ENCODE peak calls at places on chromosomes 6 and 20, in nine cellular contexts. One of them, this sample, is unnamed.

GRCh38 chr6:71383891-71384489 is 95.4 kb downstream of the OGFRL1 start:
- DNase-seq in AG04450: no peak
- DNase-seq in effector memory CD4-positive, alpha-beta T cell: no peak
- DNase-seq in CD8-positive, alpha-beta memory T cell: no peak
- DNase-seq in foreskin fibroblast: peak; percentile 74
- DNase-seq in skeletal muscle cell: no peak
- DNase-seq in fibroblast of mammary gland: peak; percentile 70
- DNase-seq in HFF-Myc: no peak
- DNase-seq in GM23248: peak; percentile 67
- DNase-seq in this sample: peak; percentile 64

GRCh38 chr6:150641398-150642139 is 41.9 kb downstream of the PLEKHG1 start:
- DNase-seq in effector memory CD4-positive, alpha-beta T cell: no peak
- DNase-seq in HFF-Myc: no peak
- DNase-seq in CD8-positive, alpha-beta memory T cell: no peak
- DNase-seq in GM23248: peak; percentile 8
- DNase-seq in AG04450: no peak
- DNase-seq in foreskin fibroblast: peak; percentile 7
- DNase-seq in skeletal muscle cell: no peak
- DNase-seq in fibroblast of mammary gland: no peak
- DNase-seq in this sample: peak; percentile 9

GRCh38 chr20:8855315-8855714 is 213.6 kb upstream of the PLCB4 start:
- DNase-seq in foreskin fibroblast: peak; percentile 75
- DNase-seq in HFF-Myc: no peak
- DNase-seq in skeletal muscle cell: peak; percentile 51
- DNase-seq in fibroblast of mammary gland: peak; percentile 70
- DNase-seq in effector memory CD4-positive, alpha-beta T cell: no peak
- DNase-seq in CD8-positive, alpha-beta memory T cell: no peak
- DNase-seq in AG04450: no peak
- DNase-seq in GM23248: peak; percentile 72
- DNase-seq in this sample: peak; percentile 83

GRCh38 chr6:44593539-44593944 is 206.0 kb downstream of the CDC5L start:
- DNase-seq in HFF-Myc: peak; percentile 42
- DNase-seq in GM23248: peak; percentile 74
- DNase-seq in skeletal muscle cell: peak; percentile 36
- DNase-seq in effector memory CD4-positive, alpha-beta T cell: no peak
- DNase-seq in fibroblast of mammary gland: peak; percentile 75
- DNase-seq in CD8-positive, alpha-beta memory T cell: peak; percentile 20
- DNase-seq in AG04450: peak; percentile 26
- DNase-seq in foreskin fibroblast: peak; percentile 72
- DNase-seq in this sample: peak; percentile 73

GRCh38 chr20:20699917-20700316 is 12.5 kb downstream of the RALGAPA2 start:
- DNase-seq in HFF-Myc: no peak
- DNase-seq in fibroblast of mammary gland: no peak
- DNase-seq in CD8-positive, alpha-beta memory T cell: no peak
- DNase-seq in AG04450: no peak
- DNase-seq in effector memory CD4-positive, alpha-beta T cell: no peak
- DNase-seq in GM23248: no peak
- DNase-seq in skeletal muscle cell: no peak
- DNase-seq in foreskin fibroblast: no peak
- DNase-seq in this sample: no peak

GRCh38 chr6:10033223-10033829 is 381.5 kb downstream of the TFAP2A start:
- DNase-seq in effector memory CD4-positive, alpha-beta T cell: no peak
- DNase-seq in CD8-positive, alpha-beta memory T cell: no peak
- DNase-seq in skeletal muscle cell: no peak
- DNase-seq in AG04450: no peak
- DNase-seq in HFF-Myc: peak; percentile 5
- DNase-seq in foreskin fibroblast: peak; percentile 46
- DNase-seq in fibroblast of mammary gland: no peak
- DNase-seq in GM23248: peak; percentile 26
- DNase-seq in this sample: peak; percentile 1

GRCh38 chr20:2741463-2741862 is 48.9 kb downstream of the EBF4 start:
- DNase-seq in CD8-positive, alpha-beta memory T cell: peak; percentile 68
- DNase-seq in effector memory CD4-positive, alpha-beta T cell: no peak
- DNase-seq in skeletal muscle cell: no peak
- DNase-seq in GM23248: no peak
- DNase-seq in AG04450: no peak
- DNase-seq in fibroblast of mammary gland: no peak
- DNase-seq in foreskin fibroblast: no peak
- DNase-seq in HFF-Myc: no peak
- DNase-seq in this sample: no peak

GRCh38 chr6:44133003-44133931 is 5.9 kb downstream of the TMEM63B start:
- DNase-seq in fibroblast of mammary gland: peak; percentile 33
- DNase-seq in foreskin fibroblast: peak; percentile 85
- DNase-seq in CD8-positive, alpha-beta memory T cell: no peak
- DNase-seq in AG04450: no peak
- DNase-seq in effector memory CD4-positive, alpha-beta T cell: no peak
- DNase-seq in HFF-Myc: no peak
- DNase-seq in skeletal muscle cell: no peak
- DNase-seq in GM23248: peak; percentile 74
- DNase-seq in this sample: peak; percentile 55

GRCh38 chr6:122020588-122021271 is 378.7 kb upstream of the HSF2 start:
- DNase-seq in effector memory CD4-positive, alpha-beta T cell: no peak
- DNase-seq in GM23248: no peak
- DNase-seq in AG04450: no peak
- DNase-seq in CD8-positive, alpha-beta memory T cell: no peak
- DNase-seq in HFF-Myc: no peak
- DNase-seq in skeletal muscle cell: no peak
- DNase-seq in foreskin fibroblast: no peak
- DNase-seq in fibroblast of mammary gland: no peak
- DNase-seq in this sample: no peak

GRCh38 chr6:82410151-82410621 is 46.6 kb downstream of the TPBG start:
- DNase-seq in AG04450: no peak
- DNase-seq in effector memory CD4-positive, alpha-beta T cell: no peak
- DNase-seq in skeletal muscle cell: peak; percentile 99
- DNase-seq in foreskin fibroblast: peak; percentile 30
- DNase-seq in HFF-Myc: no peak
- DNase-seq in fibroblast of mammary gland: peak; percentile 99
- DNase-seq in GM23248: peak; percentile 72
- DNase-seq in CD8-positive, alpha-beta memory T cell: no peak
- DNase-seq in this sample: peak; percentile 20

GRCh38 chr6:30816791-30817739 is 67.3 kb upstream of the DDR1 start:
- DNase-seq in CD8-positive, alpha-beta memory T cell: no peak
- DNase-seq in skeletal muscle cell: no peak
- DNase-seq in foreskin fibroblast: no peak
- DNase-seq in HFF-Myc: no peak
- DNase-seq in fibroblast of mammary gland: no peak
- DNase-seq in GM23248: no peak
- DNase-seq in AG04450: no peak
- DNase-seq in effector memory CD4-positive, alpha-beta T cell: no peak
- DNase-seq in this sample: no peak

GRCh38 chr6:30818426-30818841 is 65.9 kb upstream of the DDR1 start:
- DNase-seq in fibroblast of mammary gland: peak; percentile 88
- DNase-seq in CD8-positive, alpha-beta memory T cell: no peak
- DNase-seq in GM23248: peak; percentile 91
- DNase-seq in foreskin fibroblast: peak; percentile 82
- DNase-seq in AG04450: peak; percentile 49
- DNase-seq in effector memory CD4-positive, alpha-beta T cell: no peak
- DNase-seq in HFF-Myc: no peak
- DNase-seq in skeletal muscle cell: peak; percentile 69
- DNase-seq in this sample: peak; percentile 92

GRCh38 chr6:30810813-30811329 is 66.5 kb upstream of the IER3 start:
- DNase-seq in GM23248: no peak
- DNase-seq in CD8-positive, alpha-beta memory T cell: no peak
- DNase-seq in AG04450: no peak
- DNase-seq in fibroblast of mammary gland: no peak
- DNase-seq in foreskin fibroblast: no peak
- DNase-seq in effector memory CD4-positive, alpha-beta T cell: no peak
- DNase-seq in HFF-Myc: no peak
- DNase-seq in skeletal muscle cell: no peak
- DNase-seq in this sample: no peak

GRCh38 chr6:30813623-30814136 is 69.3 kb upstream of the IER3 start:
- DNase-seq in effector memory CD4-positive, alpha-beta T cell: no peak
- DNase-seq in GM23248: no peak
- DNase-seq in CD8-positive, alpha-beta memory T cell: no peak
- DNase-seq in fibroblast of mammary gland: no peak
- DNase-seq in HFF-Myc: no peak
- DNase-seq in skeletal muscle cell: no peak
- DNase-seq in foreskin fibroblast: no peak
- DNase-seq in AG04450: no peak
- DNase-seq in this sample: no peak

DNA sequence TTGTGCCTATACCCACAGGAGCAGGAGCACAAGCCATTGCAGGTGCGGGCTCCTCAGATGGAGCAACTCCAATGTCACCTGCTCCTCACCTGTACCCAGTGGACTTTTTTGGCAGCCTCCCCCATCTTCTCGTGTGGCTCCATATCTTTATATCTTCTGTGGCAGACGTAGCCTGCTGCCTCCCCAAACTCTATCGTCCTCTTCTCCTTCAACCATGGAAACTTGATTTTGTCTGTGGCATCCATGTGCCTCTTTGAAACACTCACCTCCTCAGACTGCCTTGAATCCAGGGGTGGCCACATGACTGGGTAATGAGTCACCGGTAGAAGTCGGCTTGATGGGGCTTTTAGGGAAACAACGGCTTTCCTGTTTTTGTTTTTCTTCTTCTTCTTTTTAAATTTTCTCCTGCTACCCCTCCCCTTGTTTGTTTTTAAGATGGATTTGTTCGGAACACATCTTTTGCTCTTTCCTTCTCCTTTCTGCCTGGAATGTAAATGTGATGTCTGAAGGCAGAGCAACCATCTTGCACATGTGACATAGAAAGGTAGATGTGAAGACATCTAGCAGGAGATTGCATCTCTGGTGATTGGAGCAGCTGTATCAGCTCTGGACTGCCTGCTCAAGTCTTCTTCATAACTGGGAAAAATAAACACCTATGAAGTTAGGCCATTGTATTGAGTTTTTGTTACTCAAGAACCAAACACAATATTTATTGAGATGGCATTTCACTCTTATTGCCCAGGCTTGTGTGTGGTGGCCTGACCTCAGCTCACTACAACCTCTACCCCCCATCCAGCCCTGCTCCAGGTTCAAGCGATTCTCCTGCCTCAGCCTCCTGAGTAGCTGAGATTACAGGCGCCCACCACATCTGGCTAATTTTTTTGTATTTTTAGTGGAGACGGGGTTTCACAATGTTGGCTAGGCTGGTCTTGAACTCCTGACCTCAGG is 69.9 kb upstream of the DDR1 start:
- DNase-seq in GM23248: peak; percentile 83
- DNase-seq in foreskin fibroblast: peak; percentile 76
- DNase-seq in skeletal muscle cell: no peak
- DNase-seq in fibroblast of mammary gland: peak; percentile 78
- DNase-seq in HFF-Myc: no peak
- DNase-seq in CD8-positive, alpha-beta memory T cell: no peak
- DNase-seq in effector memory CD4-positive, alpha-beta T cell: peak; percentile 12
- DNase-seq in AG04450: no peak
- DNase-seq in this sample: peak; percentile 69
- H3K4me3 ChIP-seq in GM23248: no peak overlapping the region
- H3K4me3 ChIP-seq in foreskin fibroblast: no peak overlapping the region
- H3K4me3 ChIP-seq in skeletal muscle cell: no peak overlapping the region
- H3K4me3 ChIP-seq in fibroblast of mammary gland: no peak overlapping the region
- H3K4me3 ChIP-seq in HFF-Myc: no peak overlapping the region
- H3K4me3 ChIP-seq in CD8-positive, alpha-beta memory T cell: no peak overlapping the region
- H3K4me3 ChIP-seq in effector memory CD4-positive, alpha-beta T cell: no peak overlapping the region
- H3K4me3 ChIP-seq in AG04450: no peak overlapping the region
- H3K4me3 ChIP-seq in this sample: no peak overlapping the region

GRCh38 chr6:131250121-131250520 is 114.9 kb downstream of the AKAP7 start:
- DNase-seq in CD8-positive, alpha-beta memory T cell: no peak
- DNase-seq in HFF-Myc: peak; percentile 5
- DNase-seq in skeletal muscle cell: peak; percentile 33
- DNase-seq in foreskin fibroblast: peak; percentile 73
- DNase-seq in effector memory CD4-positive, alpha-beta T cell: no peak
- DNase-seq in fibroblast of mammary gland: peak; percentile 52
- DNase-seq in GM23248: peak; percentile 62
- DNase-seq in AG04450: peak; percentile 8
- DNase-seq in this sample: peak; percentile 45
- H3K4me3 ChIP-seq in CD8-positive, alpha-beta memory T cell: peak overlapping the region; percentile 17
- H3K4me3 ChIP-seq in HFF-Myc: peak overlapping the region; percentile 13
- H3K4me3 ChIP-seq in skeletal muscle cell: peak overlapping the region; percentile 45
- H3K4me3 ChIP-seq in foreskin fibroblast: peak overlapping the region; percentile 55
- H3K4me3 ChIP-seq in effector memory CD4-positive, alpha-beta T cell: peak overlapping the region; percentile 17
- H3K4me3 ChIP-seq in fibroblast of mammary gland: peak overlapping the region; percentile 48
- H3K4me3 ChIP-seq in GM23248: peak overlapping the region; percentile 70
- H3K4me3 ChIP-seq in AG04450: peak overlapping the region; percentile 54
- H3K4me3 ChIP-seq in this sample: peak overlapping the region; percentile 56

DNA sequence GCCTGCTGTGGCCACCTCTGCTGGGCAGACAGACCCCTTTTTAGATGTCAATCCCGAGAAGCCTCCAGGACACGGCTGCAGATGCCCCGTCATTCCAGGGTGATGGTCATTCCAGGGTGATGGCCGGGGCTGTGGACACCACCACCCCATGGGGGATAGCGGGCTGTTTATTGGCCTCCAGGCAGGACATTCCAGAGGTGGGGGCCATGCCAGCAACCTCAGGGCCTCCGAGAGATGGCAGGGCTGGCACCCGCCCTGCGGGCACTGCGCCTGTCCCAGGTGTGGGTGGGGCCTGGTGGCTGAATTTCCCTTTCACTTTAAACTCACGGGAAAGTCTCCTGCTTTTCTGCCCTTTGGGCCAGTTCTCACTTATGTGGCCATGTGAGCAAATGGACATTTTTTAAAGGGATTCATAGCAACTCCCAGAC is 14.5 kb downstream of the COL9A3 start:
- DNase-seq in skeletal muscle cell: no peak
- DNase-seq in HFF-Myc: no peak
- DNase-seq in effector memory CD4-positive, alpha-beta T cell: no peak
- DNase-seq in foreskin fibroblast: no peak
- DNase-seq in AG04450: no peak
- DNase-seq in GM23248: no peak
- DNase-seq in fibroblast of mammary gland: no peak
- DNase-seq in CD8-positive, alpha-beta memory T cell: no peak
- DNase-seq in this sample: no peak
- H3K4me3 ChIP-seq in skeletal muscle cell: no peak overlapping the region
- H3K4me3 ChIP-seq in HFF-Myc: no peak overlapping the region
- H3K4me3 ChIP-seq in effector memory CD4-positive, alpha-beta T cell: no peak overlapping the region
- H3K4me3 ChIP-seq in foreskin fibroblast: no peak overlapping the region
- H3K4me3 ChIP-seq in AG04450: no peak overlapping the region
- H3K4me3 ChIP-seq in GM23248: no peak overlapping the region
- H3K4me3 ChIP-seq in fibroblast of mammary gland: no peak overlapping the region
- H3K4me3 ChIP-seq in CD8-positive, alpha-beta memory T cell: no peak overlapping the region
- H3K4me3 ChIP-seq in this sample: no peak overlapping the region

DNA sequence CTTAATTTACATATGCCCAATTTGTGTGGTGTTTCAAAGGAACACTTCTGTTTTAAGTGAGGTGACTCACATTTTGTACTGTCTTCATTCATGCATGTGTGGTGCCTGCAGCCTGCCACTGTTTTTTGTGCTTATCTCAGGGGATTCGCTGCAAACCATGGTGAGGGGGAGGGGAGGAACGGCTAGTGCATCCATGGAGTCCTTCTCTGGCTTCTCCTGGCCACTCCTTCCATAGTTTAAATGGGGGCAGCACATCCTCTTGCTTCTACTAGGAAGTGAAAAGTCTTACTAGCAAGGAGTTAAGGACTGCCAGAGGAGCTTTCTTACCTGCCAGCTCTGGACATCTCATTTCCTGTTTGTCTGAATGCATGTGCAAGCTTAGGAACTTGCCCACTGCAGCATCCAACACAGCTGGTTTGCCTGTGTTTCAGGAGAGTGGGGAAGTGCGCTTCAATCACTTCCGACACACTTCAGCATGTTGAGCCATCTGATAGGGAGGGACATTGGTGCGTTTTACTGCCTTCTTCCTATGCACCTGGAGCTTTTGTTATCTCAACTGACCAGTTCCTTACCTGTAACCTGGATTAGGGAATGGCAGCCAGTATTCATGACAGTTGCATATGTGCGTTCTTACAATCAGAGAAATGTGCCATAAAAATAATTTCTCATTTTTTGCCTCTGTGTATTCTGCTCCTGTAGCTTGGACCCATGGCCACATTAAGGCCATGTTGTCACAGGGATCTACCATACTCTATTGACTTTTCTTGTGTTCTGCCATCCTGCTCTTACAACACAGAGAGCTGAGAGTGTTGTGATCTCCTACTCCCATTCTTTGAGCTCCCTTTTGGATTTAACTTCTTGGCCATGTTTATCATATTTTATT is 211.3 kb downstream of the ARID1B start:
- DNase-seq in CD8-positive, alpha-beta memory T cell: no peak
- DNase-seq in effector memory CD4-positive, alpha-beta T cell: no peak
- DNase-seq in AG04450: no peak
- DNase-seq in GM23248: no peak
- DNase-seq in skeletal muscle cell: no peak
- DNase-seq in HFF-Myc: no peak
- DNase-seq in fibroblast of mammary gland: peak; percentile 25
- DNase-seq in foreskin fibroblast: no peak
- DNase-seq in this sample: no peak
- H3K4me3 ChIP-seq in CD8-positive, alpha-beta memory T cell: no peak overlapping the region
- H3K4me3 ChIP-seq in effector memory CD4-positive, alpha-beta T cell: no peak overlapping the region
- H3K4me3 ChIP-seq in AG04450: no peak overlapping the region
- H3K4me3 ChIP-seq in GM23248: no peak overlapping the region
- H3K4me3 ChIP-seq in skeletal muscle cell: no peak overlapping the region
- H3K4me3 ChIP-seq in HFF-Myc: no peak overlapping the region
- H3K4me3 ChIP-seq in fibroblast of mammary gland: no peak overlapping the region
- H3K4me3 ChIP-seq in foreskin fibroblast: no peak overlapping the region
- H3K4me3 ChIP-seq in this sample: no peak overlapping the region

This sample was measured in AG10803.